ENCODE peak calls at places on chromosome 14, in four cellular contexts. One of them, this sample, is unnamed.

GRCh38 chr14:22485178-22485577 is 103.8 kb downstream of the DAD1 start:
- DNase-seq in astrocyte of the cerebellum: no peak
- DNase-seq in skeletal muscle cell: no peak
- DNase-seq in AG08395: peak; percentile 14
- DNase-seq in this sample: no peak

GRCh38 chr14:61420326-61420725 is 98.9 kb downstream of the PRKCH start:
- DNase-seq in astrocyte of the cerebellum: peak; percentile 1
- DNase-seq in skeletal muscle cell: no peak
- DNase-seq in AG08395: no peak
- DNase-seq in this sample: no peak

GRCh38 chr14:56592746-56593544 is 13.3 kb downstream of the TMEM260 start:
- DNase-seq in AG08395: no peak
- DNase-seq in skeletal muscle cell: no peak
- DNase-seq in astrocyte of the cerebellum: no peak
- DNase-seq in this sample: no peak

GRCh38 chr14:102523200-102524025 is 13.8 kb upstream of the ANKRD9 start:
- DNase-seq in astrocyte of the cerebellum: no peak
- DNase-seq in skeletal muscle cell: no peak
- DNase-seq in AG08395: no peak
- DNase-seq in this sample: no peak

GRCh38 chr14:101202627-101203404 is 299.3 kb upstream of the RTL1 start:
- DNase-seq in AG08395: no peak
- DNase-seq in skeletal muscle cell: no peak
- DNase-seq in astrocyte of the cerebellum: no peak
- DNase-seq in this sample: no peak

GRCh38 chr14:24387014-24387355 is 11.8 kb upstream of the NYNRIN start:
- DNase-seq in AG08395: no peak
- DNase-seq in astrocyte of the cerebellum: no peak
- DNase-seq in skeletal muscle cell: no peak
- DNase-seq in this sample: no peak

GRCh38 chr14:50600849-50601248 is 40.9 kb downstream of the ATL1 start:
- DNase-seq in skeletal muscle cell: no peak
- DNase-seq in AG08395: no peak
- DNase-seq in astrocyte of the cerebellum: no peak
- DNase-seq in this sample: no peak

GRCh38 chr14:33432407-33433023 is 493.8 kb downstream of the NPAS3 start:
- DNase-seq in AG08395: peak; percentile 19
- DNase-seq in skeletal muscle cell: peak; percentile 9
- DNase-seq in astrocyte of the cerebellum: peak; percentile 42
- DNase-seq in this sample: peak; percentile 23

GRCh38 chr14:91737619-91738018 is 5.7 kb upstream of the CATSPERB start:
- DNase-seq in skeletal muscle cell: no peak
- DNase-seq in astrocyte of the cerebellum: no peak
- DNase-seq in AG08395: no peak
- DNase-seq in this sample: no peak

GRCh38 chr14:56422703-56423213 is 156.8 kb upstream of the TMEM260 start:
- DNase-seq in astrocyte of the cerebellum: peak; percentile 84
- DNase-seq in skeletal muscle cell: peak; percentile 60
- DNase-seq in AG08395: peak; percentile 78
- DNase-seq in this sample: peak; percentile 45

GRCh38 chr14:54440037-54440436 is 1.1 kb downstream of the CNIH1 start:
- DNase-seq in skeletal muscle cell: no peak
- DNase-seq in astrocyte of the cerebellum: no peak
- DNase-seq in AG08395: no peak
- DNase-seq in this sample: no peak

GRCh38 chr14:21556378-21557083 is 23.3 kb downstream of the OR10G3 start:
- DNase-seq in skeletal muscle cell: no peak
- DNase-seq in AG08395: no peak
- DNase-seq in astrocyte of the cerebellum: no peak
- DNase-seq in this sample: no peak

GRCh38 chr14:20556500-20557211 is 4.2 kb downstream of the RNASE9 start:
- DNase-seq in AG08395: no peak
- DNase-seq in skeletal muscle cell: no peak
- DNase-seq in astrocyte of the cerebellum: no peak
- DNase-seq in this sample: no peak

GRCh38 chr14:101733211-101733610 is 28.3 kb upstream of the PPP2R5C start:
- DNase-seq in astrocyte of the cerebellum: no peak
- DNase-seq in AG08395: no peak
- DNase-seq in skeletal muscle cell: peak; percentile 7
- DNase-seq in this sample: peak; percentile 20

GRCh38 chr14:67665886-67666285 is 8.5 kb downstream of the VTI1B start:
- DNase-seq in AG08395: peak; percentile 52
- DNase-seq in skeletal muscle cell: no peak
- DNase-seq in astrocyte of the cerebellum: no peak
- DNase-seq in this sample: no peak

GRCh38 chr14:99413972-99414371 is 66.7 kb downstream of the SETD3 start:
- DNase-seq in AG08395: no peak
- DNase-seq in skeletal muscle cell: no peak
- DNase-seq in astrocyte of the cerebellum: no peak
- DNase-seq in this sample: no peak

GRCh38 chr14:95311752-95312151 is 8.0 kb downstream of the CLMN start:
- DNase-seq in AG08395: no peak
- DNase-seq in astrocyte of the cerebellum: no peak
- DNase-seq in skeletal muscle cell: no peak
- DNase-seq in this sample: no peak

GRCh38 chr14:89805501-89805900 is 149.0 kb downstream of the EFCAB11 start:
- DNase-seq in astrocyte of the cerebellum: no peak
- DNase-seq in AG08395: no peak
- DNase-seq in skeletal muscle cell: no peak
- DNase-seq in this sample: no peak

GRCh38 chr14:63287661-63288483 is 30.9 kb downstream of the GPHB5 start:
- DNase-seq in astrocyte of the cerebellum: no peak
- DNase-seq in skeletal muscle cell: no peak
- DNase-seq in AG08395: peak; percentile 60
- DNase-seq in this sample: no peak

GRCh38 chr14:28756896-28757570 is 9.6 kb upstream of the FOXG1 start:
- DNase-seq in AG08395: peak; percentile 49
- DNase-seq in skeletal muscle cell: no peak
- DNase-seq in astrocyte of the cerebellum: peak; percentile 52
- DNase-seq in this sample: no peak

GRCh38 chr14:82854131-82854530 is 1320.5 kb upstream of the SEL1L start:
- DNase-seq in astrocyte of the cerebellum: no peak
- DNase-seq in skeletal muscle cell: no peak
- DNase-seq in AG08395: no peak
- DNase-seq in this sample: no peak

GRCh38 chr14:79332504-79333197 is 878.7 kb downstream of the DIO2 start:
- DNase-seq in AG08395: no peak
- DNase-seq in skeletal muscle cell: no peak
- DNase-seq in astrocyte of the cerebellum: no peak
- DNase-seq in this sample: no peak

GRCh38 chr14:59188461-59189280 is at the start of gene DAAM1:
- DNase-seq in astrocyte of the cerebellum: peak; percentile 98
- DNase-seq in skeletal muscle cell: peak; percentile 98
- DNase-seq in AG08395: peak; percentile 97
- DNase-seq in this sample: peak; percentile 93

GRCh38 chr14:101823081-101823480 is 61.6 kb downstream of the PPP2R5C start:
- DNase-seq in skeletal muscle cell: no peak
- DNase-seq in astrocyte of the cerebellum: no peak
- DNase-seq in AG08395: no peak
- DNase-seq in this sample: no peak

GRCh38 chr14:51035611-51036192 is 59.2 kb downstream of the TRIM9 start:
- DNase-seq in astrocyte of the cerebellum: peak; percentile 57
- DNase-seq in skeletal muscle cell: no peak
- DNase-seq in AG08395: no peak
- DNase-seq in this sample: no peak

GRCh38 chr14:104856869-104857860 is 7.9 kb upstream of the CEP170B start:
- DNase-seq in skeletal muscle cell: no peak
- DNase-seq in astrocyte of the cerebellum: no peak
- DNase-seq in AG08395: no peak
- DNase-seq in this sample: no peak